ENCODE peak calls at places on chromosomes 6 and 20, in seven cellular contexts. H is iPS-NIHi11, Y is hypothalamus, R is EL, C is astrocyte of the spinal cord, Q is posterior cingulate gyrus, T is H54. P is an unnamed sample.

GRCh38 chr20:2984956-2985661 is 58.3 kb upstream of the GNRH2 start:
- DNase-seq in H (no peak), Q (no peak), R (peak; percentile 71), C (peak; percentile 64), Y (no peak), T (peak; percentile 34), P (no peak)

GRCh38 chr6:1215023-1215422 is 96.9 kb upstream of the FOXQ1 start:
- DNase-seq in R (no peak), T (no peak), C (no peak), Y (no peak), H (no peak), Q (no peak), P (no peak)

GRCh38 chr6:7073810-7074525 is 33.8 kb upstream of the RREB1 start:
- DNase-seq in T (no peak), Q (no peak), R (no peak), Y (no peak), H (no peak), C (no peak), P (peak; percentile 21)

GRCh38 chr20:25487306-25487705 is 79.8 kb downstream of the GINS1 start:
- DNase-seq in T (no peak), R (no peak), C (no peak), Y (no peak), Q (no peak), H (no peak), P (no peak)

GRCh38 chr20:37556538-37556937 is 28.9 kb upstream of the BLCAP start:
- DNase-seq in C (no peak), Y (no peak), R (no peak), T (no peak), Q (no peak), H (no peak), P (no peak)

GRCh38 chr6:50185006-50185405 is 135.3 kb upstream of the DEFB112 start:
- DNase-seq in R (peak; percentile 3), H (peak; percentile 52), Y (no peak), Q (no peak), C (no peak), T (peak; percentile 1), P (no peak)

GRCh38 chr20:3890410-3890751 is 1.2 kb downstream of the PANK2 start:
- DNase-seq in Y (no peak), Q (no peak), C (peak; percentile 53), R (peak; percentile 46), H (no peak), T (no peak), P (no peak)

GRCh38 chr6:30601436-30601814 is 15.6 kb downstream of the PPP1R10 start:
- DNase-seq in Y (no peak), C (no peak), H (no peak), T (no peak), Q (no peak), R (no peak), P (no peak)

GRCh38 chr6:143545976-143546547 is 34.5 kb upstream of the FUCA2 start:
- DNase-seq in R (peak; percentile 47), C (peak; percentile 51), T (no peak), H (no peak), Y (no peak), Q (no peak), P (no peak)

GRCh38 chr6:46323312-46323965 is 152.7 kb upstream of the ENPP5 start:
- DNase-seq in T (no peak), H (no peak), C (peak; percentile 86), Q (no peak), Y (no peak), R (peak; percentile 62), P (no peak)